ENCODE peak calls at places on chromosomes 6 and 20, in six cellular contexts. E is AG04450, H is AG09309, U is PC-3, Y is IMR-90, N is GM13977. B is an unnamed sample.

GRCh38 chr6:100435299-100435698 is 29.4 kb downstream of the SIM1 start:
- DNase-seq in N (no peak), H (no peak), U (peak), E (no peak), Y (no peak), B (no peak)

GRCh38 chr6:36815962-36816735 is 23.1 kb downstream of the CPNE5 start:
- DNase-seq in N (no peak), Y (no peak), E (no peak), U (no peak), H (no peak), B (peak)

GRCh38 chr20:8447262-8448120 is 315.4 kb downstream of the PLCB1 start:
- DNase-seq in U (no peak), N (no peak), H (no peak), E (no peak), Y (no peak), B (no peak)

GRCh38 chr6:17103715-17104114 is 1.9 kb downstream of the STMND1 start:
- DNase-seq in E (no peak), U (peak), Y (no peak), H (no peak), N (no peak), B (no peak)

GRCh38 chr6:168355716-168356522 is 36.3 kb upstream of the DACT2 start:
- DNase-seq in Y (no peak), U (no peak), H (no peak), E (no peak), N (no peak), B (no peak)

GRCh38 chr6:20700375-20700774 is 166.1 kb downstream of the CDKAL1 start:
- DNase-seq in Y (no peak), H (no peak), N (no peak), E (no peak), U (no peak), B (no peak)

GRCh38 chr6:155026366-155027045 is 31.4 kb downstream of the TIAM2 start:
- DNase-seq in H (peak), N (no peak), Y (peak), E (peak), U (peak), B (no peak)

GRCh38 chr6:147782302-147782701 is 273.8 kb downstream of the SAMD5 start:
- DNase-seq in N (no peak), Y (peak), E (peak), H (peak), U (peak), B (no peak)

GRCh38 chr6:111556004-111556403 is 49.7 kb downstream of the TRAF3IP2 start:
- DNase-seq in N (no peak), Y (no peak), U (no peak), E (no peak), H (no peak), B (no peak)

GRCh38 chr6:134253681-134254080 is 64.2 kb downstream of the SGK1 start:
- DNase-seq in H (peak), U (no peak), N (no peak), E (no peak), Y (peak), B (peak)

GRCh38 chr6:107489636-107490567 is at the start of gene SOBP:
- DNase-seq in E (no peak), Y (peak), H (no peak), N (peak), U (no peak), B (no peak)

GRCh38 chr6:35926509-35927215 is 5.8 kb upstream of the SRPK1 start:
- DNase-seq in N (no peak), E (no peak), U (no peak), Y (no peak), H (no peak), B (no peak)

GRCh38 chr6:34230653-34231351 is 5.9 kb upstream of the HMGA1 start:
- DNase-seq in N (no peak), E (no peak), H (no peak), U (no peak), Y (no peak), B (no peak)

GRCh38 chr6:152068622-152069261 is 261.3 kb downstream of the ESR1 start:
- DNase-seq in N (no peak), H (no peak), U (no peak), Y (no peak), E (no peak), B (no peak)

GRCh38 chr6:165615629-165616028 is 47.4 kb downstream of the PDE10A start:
- DNase-seq in Y (peak), U (no peak), H (no peak), N (peak), E (no peak), B (no peak)

GRCh38 chr20:59726196-59726595 is 121.9 kb downstream of the PHACTR3 start:
- DNase-seq in U (no peak), E (no peak), H (no peak), Y (no peak), N (no peak), B (no peak)

GRCh38 chr20:51238675-51239305 is 215.9 kb upstream of the KCNG1 start:
- DNase-seq in N (no peak), U (no peak), H (no peak), E (no peak), Y (no peak), B (no peak)

GRCh38 chr6:31083742-31084354 is 28.5 kb downstream of the C6orf15 start:
- DNase-seq in N (peak), Y (peak), U (no peak), H (no peak), E (peak), B (no peak)
- TF ChIP-seq CTCF in N (peak), Y (peak), U (peak), H (peak), E (peak), B (peak)

GRCh38 chr6:1499798-1500197 is 109.9 kb upstream of the FOXC1 start:
- DNase-seq in N (no peak), U (no peak), E (no peak), Y (no peak), H (no peak), B (no peak)

GRCh38 chr6:1497593-1498105 is 108.3 kb downstream of the FOXF2 start:
- DNase-seq in E (no peak), Y (no peak), U (no peak), N (no peak), H (no peak), B (no peak)

GRCh38 chr6:1500874-1501273 is 108.8 kb upstream of the FOXC1 start:
- DNase-seq in U (no peak), E (no peak), H (no peak), N (no peak), Y (no peak), B (no peak)

GRCh38 chr6:1496836-1497592 is 107.6 kb downstream of the FOXF2 start:
- DNase-seq in E (no peak), Y (no peak), U (no peak), H (no peak), N (no peak), B (no peak)

DNA sequence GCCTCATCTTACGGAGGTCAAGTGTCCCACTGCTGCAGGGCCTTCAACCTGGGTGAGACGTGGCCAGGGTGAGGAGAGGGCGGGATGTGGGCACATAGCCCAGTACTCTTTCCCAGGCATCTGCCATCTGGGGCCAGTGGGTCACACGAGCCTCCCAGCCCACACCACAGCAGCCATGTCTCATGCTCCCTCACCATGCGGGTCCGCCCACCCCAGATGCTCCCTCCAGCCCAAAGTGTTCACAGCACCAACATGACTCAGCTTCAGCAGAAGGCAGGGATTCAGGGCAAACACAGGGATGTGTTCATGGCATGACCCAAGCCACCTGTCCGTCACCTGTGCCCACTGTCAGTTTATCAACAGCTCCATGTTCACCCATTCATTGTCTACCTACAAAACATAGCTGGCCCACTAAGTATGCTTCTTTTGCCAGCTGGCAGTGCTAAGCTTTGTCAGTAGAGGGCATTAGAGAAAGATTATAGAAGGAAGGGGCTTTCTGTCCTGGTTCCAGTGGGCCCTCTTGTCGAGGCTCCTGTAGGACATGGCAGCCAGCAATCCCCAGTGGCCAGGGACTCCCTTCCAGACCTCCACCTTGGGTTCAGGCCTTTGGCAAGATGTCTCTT is 109.2 kb downstream of the FOXF2 start:
- DNase-seq in E (no peak), N (no peak), Y (peak), U (no peak), H (no peak), B (no peak)
- TF ChIP-seq CTCF in E (peak), N (peak), Y (no peak), U (peak), H (no peak), B (peak)

GRCh38 chr6:139137716-139138115 is 2.8 kb downstream of the HECA start:
- DNase-seq in E (no peak), N (no peak), Y (no peak), U (no peak), H (no peak), B (no peak)

GRCh38 chr6:139133272-139133671 is 1.6 kb upstream of the HECA start:
- DNase-seq in N (no peak), H (no peak), U (no peak), E (no peak), Y (no peak), B (no peak)

GRCh38 chr6:139134817-139135577 is at the start of gene HECA:
- DNase-seq in U (peak), H (peak), N (peak), Y (peak), E (peak), B (peak)

GRCh38 chr6:139133733-139134360 is 1.0 kb upstream of the HECA start:
- DNase-seq in Y (no peak), H (no peak), U (no peak), E (no peak), N (no peak), B (no peak)

GRCh38 chr6:139135578-139136545 is 982 bp downstream of the HECA start:
- DNase-seq in E (no peak), U (no peak), Y (peak), N (peak), H (no peak), B (no peak)
- TF ChIP-seq CTCF in E (no peak), U (no peak), Y (peak), N (no peak), H (no peak), B (no peak)

DNA sequence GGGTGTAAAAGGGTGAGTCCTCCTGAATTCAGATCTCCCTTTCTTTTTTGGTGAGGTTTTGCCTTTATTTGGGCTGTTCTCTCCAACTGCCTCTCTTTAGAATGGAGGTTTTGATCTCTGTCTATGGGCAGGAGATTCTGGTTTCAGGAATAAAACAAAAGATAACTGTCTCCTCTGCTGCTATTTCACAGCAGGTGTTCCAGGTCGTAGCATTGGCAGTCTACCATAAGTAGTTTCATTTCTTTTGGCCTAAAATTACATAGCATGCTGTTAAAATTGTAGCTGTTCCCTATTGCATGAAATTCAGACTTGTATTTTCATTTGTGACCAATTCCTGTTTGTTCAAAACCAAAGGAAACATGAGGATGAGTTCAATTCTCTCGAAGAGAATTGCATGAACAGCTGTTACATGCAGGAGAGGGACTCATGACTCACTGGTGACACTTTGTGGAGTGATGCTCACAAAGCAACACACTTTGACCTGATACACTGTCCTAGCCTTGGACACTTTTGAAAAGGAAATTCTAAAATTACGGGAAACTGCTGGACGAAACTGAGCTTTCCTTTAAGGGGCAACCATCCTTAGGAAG is 76.8 kb upstream of the SIRPG start:
- DNase-seq in H (no peak), N (peak), E (no peak), U (peak), Y (no peak), B (no peak)
- TF ChIP-seq CTCF in H (peak), N (peak), E (no peak), U (peak), Y (no peak), B (no peak)

DNA sequence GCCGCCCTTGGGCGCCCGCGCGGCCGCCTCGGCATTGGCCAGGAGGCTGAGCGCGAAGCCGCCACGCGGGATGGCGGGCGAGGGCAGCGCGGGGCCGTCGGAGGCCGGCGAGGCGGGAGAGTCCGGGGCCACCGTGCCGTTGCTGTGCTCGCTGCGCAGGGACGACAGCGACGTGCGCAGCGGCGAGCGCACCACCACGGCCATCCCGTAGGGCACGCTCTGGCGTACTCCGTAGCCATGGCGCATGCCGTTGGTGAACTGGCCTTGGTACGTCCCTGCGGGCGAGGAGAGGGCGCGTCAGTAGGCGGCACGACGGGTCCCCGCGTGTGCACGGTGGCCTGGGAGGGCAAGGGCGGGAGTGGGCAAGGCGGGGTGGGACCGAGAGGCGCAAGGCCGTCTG is 26.9 kb downstream of the JPH2 start:
- DNase-seq in H (no peak), Y (no peak), N (no peak), E (no peak), U (no peak), B (no peak)
- TF ChIP-seq CTCF in H (no peak), Y (no peak), N (no peak), E (no peak), U (no peak), B (no peak)

DNA sequence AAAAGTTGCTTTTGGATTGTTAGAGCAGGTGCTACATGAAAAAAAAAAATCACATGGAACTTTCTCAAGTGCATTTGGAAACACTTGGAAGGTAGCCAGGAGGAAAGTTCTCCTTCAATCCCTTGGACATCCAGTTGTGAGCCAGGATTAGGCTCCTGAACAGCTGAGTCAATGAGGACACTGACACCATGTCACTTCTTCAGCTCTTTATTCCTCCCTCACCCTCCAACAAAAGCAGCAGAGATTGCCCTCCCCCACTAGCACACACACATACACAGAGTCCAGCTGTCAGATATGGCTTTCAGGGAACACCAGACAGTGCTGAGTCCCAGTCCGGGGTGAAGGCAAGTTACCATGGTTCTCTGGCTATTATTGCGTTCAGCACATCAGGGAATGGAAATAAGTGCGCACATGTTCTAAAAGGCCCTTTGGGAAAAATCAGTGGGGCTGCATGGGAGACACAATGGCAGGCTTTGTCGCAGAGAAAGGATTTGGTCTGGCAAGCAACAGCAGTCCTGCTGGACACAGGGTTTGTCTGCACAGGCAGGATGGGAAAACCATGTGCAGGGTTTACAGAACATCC is 124.7 kb upstream of the MARCKS start:
- DNase-seq in E (no peak), H (no peak), N (no peak), Y (peak), U (no peak), B (no peak)
- TF ChIP-seq CTCF in E (peak), H (no peak), N (no peak), Y (no peak), U (no peak), B (no peak)

GRCh38 chr6:138514860-138515540 is 15.7 kb upstream of the NHSL1 start:
- DNase-seq in H (no peak), N (no peak), U (no peak), E (no peak), Y (no peak), B (no peak)

GRCh38 chr6:138520463-138520862 is 21.2 kb upstream of the NHSL1 start:
- DNase-seq in Y (no peak), E (no peak), U (peak), H (no peak), N (no peak), B (no peak)

GRCh38 chr6:138518054-138518453 is 18.8 kb upstream of the NHSL1 start:
- DNase-seq in H (no peak), N (no peak), U (no peak), Y (no peak), E (no peak), B (no peak)

GRCh38 chr6:138515657-138516056 is 16.4 kb upstream of the NHSL1 start:
- DNase-seq in H (no peak), E (no peak), Y (no peak), N (no peak), U (no peak), B (no peak)

GRCh38 chr6:138517635-138518034 is 18.3 kb upstream of the NHSL1 start:
- DNase-seq in Y (peak), E (no peak), N (peak), H (no peak), U (peak), B (no peak)
- TF ChIP-seq CTCF in Y (peak), E (peak), N (peak), H (peak), U (peak), B (peak)

DNA sequence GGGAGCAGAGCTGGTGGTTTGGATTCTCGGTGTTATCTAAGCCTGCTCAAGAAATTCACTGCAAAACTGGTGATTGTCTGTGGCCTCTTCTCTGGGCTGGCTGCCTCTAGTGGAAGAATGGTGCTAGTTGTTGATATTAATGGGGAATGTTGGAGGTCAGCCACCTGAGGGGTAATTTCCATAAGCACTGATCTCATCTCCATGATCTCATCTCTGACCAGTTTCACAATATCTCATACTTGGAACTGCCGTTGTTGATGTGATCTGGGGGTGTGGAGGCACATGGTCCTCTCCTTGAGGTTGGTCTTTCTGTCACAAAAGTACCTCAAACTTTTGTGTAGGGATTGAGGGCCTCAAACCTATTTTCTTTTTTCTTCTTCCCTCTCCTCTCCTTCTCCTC is 102.6 kb downstream of the CD109 start:
- DNase-seq in Y (peak), E (peak), H (peak), N (peak), U (peak), B (peak)
- TF ChIP-seq CTCF in Y (peak), E (peak), H (peak), N (peak), U (peak), B (peak)